ENCODE peak calls at places on chromosomes 11 and 22, in ten cellular contexts. W is mammary epithelial cell, N is Calu3, H is AG10803, V is ovary, I is WTC11, A is stomach, Y is pancreas, O is fibroblast of villous mesenchyme, D is RWPE1. B is an unnamed sample.

GRCh38 chr11:31680770-31681169 is 130.4 kb downstream of the PAX6 start:
- DNase-seq in W (no peak), N (no peak), H (no peak), V (no peak), I (no peak), A (no peak), Y (no peak), O (no peak), D (no peak), B (no peak)

GRCh38 chr11:6782720-6783119 is at the start of gene OR2AG1:
- DNase-seq in W (no peak), N (no peak), H (no peak), V (no peak), I (no peak), A (no peak), Y (no peak), O (no peak), D (no peak), B (no peak)

GRCh38 chr11:59615132-59615636 is 390 bp downstream of the OSBP start:
- DNase-seq in W (peak), N (peak), H (no peak), V (peak), I (peak), A (peak), Y (peak), O (no peak), D (peak), B (peak)

GRCh38 chr11:83007909-83008580 is 63.7 kb downstream of the RAB30 start:
- DNase-seq in W (no peak), N (peak), H (no peak), V (peak), I (peak), A (peak), Y (peak), O (peak), D (no peak), B (peak)

GRCh38 chr11:119721129-119722120 is 7.6 kb downstream of the NECTIN1 start:
- DNase-seq in W (peak), N (peak), H (peak), V (no peak), I (peak), A (no peak), Y (peak), O (no peak), D (peak), B (no peak)

GRCh38 chr11:64389851-64390250 is 30.9 kb downstream of the RPS6KA4 start:
- DNase-seq in W (no peak), N (no peak), H (no peak), V (no peak), I (no peak), A (no peak), Y (no peak), O (no peak), D (no peak), B (no peak)

GRCh38 chr11:34425863-34426262 is 12.9 kb upstream of the CAT start:
- DNase-seq in W (peak), N (no peak), H (peak), V (no peak), I (no peak), A (no peak), Y (no peak), O (peak), D (no peak), B (no peak)

GRCh38 chr11:65041206-65042035 is at the start of gene SAC3D1:
- DNase-seq in W (no peak), N (peak), H (no peak), V (no peak), I (peak), A (peak), Y (peak), O (no peak), D (no peak), B (no peak)

GRCh38 chr11:47943721-47944554 is 36.4 kb upstream of the PTPRJ start:
- DNase-seq in W (no peak), N (no peak), H (no peak), V (no peak), I (peak), A (no peak), Y (no peak), O (no peak), D (no peak), B (no peak)

GRCh38 chr11:97349201-97349600 is 959.4 kb downstream of the JRKL start:
- DNase-seq in W (no peak), N (no peak), H (no peak), V (no peak), I (no peak), A (no peak), Y (no peak), O (no peak), D (no peak), B (no peak)

GRCh38 chr11:11667056-11667455 is 45.3 kb upstream of the GALNT18 start:
- DNase-seq in W (no peak), N (no peak), H (no peak), V (no peak), I (no peak), A (no peak), Y (no peak), O (no peak), D (no peak), B (no peak)
- TF ChIP-seq CTCF in W (no peak), N (no peak), H (peak), V (no peak), I (no peak), A (no peak), Y (no peak), O (peak), D (no peak), B (no peak)

DNA sequence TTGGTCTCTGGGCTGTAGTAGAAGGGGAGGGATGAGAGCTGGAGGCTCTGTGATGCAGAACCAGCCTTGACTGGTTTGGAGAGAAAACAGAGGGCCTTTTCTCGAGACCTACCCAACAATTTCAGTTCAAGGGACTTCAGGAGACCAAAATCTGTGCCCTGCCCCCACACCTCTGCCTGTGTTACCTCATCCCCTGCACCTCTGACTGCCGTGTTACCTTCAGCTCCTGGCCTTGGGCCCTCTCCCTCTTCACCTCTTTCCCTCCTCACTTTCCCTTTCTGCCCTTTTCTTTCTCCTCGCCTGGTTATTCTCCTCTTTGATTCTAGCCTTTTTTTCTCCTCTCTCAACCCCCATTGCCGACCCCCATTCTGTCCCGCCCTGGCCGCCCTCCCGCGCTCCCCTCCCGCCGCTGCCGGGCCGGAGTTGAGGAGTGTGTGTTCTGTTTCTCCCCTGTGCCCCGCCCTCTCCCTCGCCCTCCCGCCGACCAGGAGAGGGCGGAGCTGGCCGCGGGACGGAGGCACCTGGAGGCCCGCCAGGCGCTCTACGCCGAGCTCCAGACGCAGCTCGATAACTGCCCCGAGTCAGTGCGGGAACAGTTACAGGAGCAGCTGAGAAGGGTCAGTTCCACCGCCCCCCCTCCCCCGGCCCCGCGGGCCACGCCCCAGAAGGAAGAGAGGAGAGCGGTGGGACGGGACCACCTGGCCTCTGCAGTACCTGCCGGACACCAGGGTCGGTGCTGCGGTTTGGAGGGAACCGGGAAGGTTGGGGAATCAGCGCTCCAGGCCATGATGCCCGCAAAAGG is 27.2 kb downstream of the PHLDB1 start:
- DNase-seq in W (peak), N (peak), H (peak), V (peak), I (peak), A (peak), Y (peak), O (peak), D (peak), B (no peak)
- TF ChIP-seq CTCF in W (no peak), N (no peak), H (no peak), V (no peak), I (no peak), A (no peak), Y (no peak), O (no peak), D (no peak), B (no peak)

DNA sequence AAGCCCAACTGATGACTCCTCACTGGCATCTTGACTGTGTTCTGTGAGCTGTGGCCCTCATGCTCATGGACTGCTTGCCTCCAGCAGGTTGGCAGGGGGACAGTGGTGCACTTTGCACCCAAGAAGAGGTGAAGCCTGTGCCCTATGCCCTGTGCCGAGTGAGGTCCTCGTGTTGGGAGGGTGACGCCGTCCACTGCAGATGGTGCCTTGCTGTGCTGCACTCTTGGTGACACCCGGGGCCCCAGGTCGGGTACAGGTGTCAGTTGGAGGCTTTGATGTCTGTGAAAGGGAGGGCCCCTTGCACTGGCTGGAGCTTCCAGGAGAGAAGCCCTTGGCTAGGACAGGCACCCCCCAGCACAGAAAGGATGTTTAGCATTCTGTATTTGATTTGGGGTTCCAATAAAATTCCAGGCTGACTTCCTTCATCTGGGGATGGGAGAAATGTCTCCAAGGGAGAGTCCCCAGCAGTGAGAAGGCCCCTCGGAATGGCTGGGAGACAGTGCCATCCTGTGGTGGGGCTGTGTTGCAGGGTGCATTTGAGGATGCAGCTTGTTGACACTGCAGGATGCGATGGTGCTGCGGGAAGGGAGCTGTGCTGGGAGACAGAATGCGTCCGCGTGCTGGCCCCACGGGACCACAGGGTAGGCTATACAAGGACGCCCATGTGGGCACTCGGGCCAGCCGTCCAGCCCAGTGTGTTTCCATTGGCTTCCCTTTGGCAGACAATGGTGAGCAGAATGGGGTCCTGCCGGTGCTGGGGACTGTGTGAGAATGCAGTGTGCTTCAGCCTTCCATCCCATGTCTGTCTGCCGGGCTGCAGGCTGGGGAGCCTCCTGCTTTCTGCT is 2.5 kb upstream of the ZDHHC8 start:
- DNase-seq in W (no peak), N (peak), H (peak), V (no peak), I (peak), A (peak), Y (no peak), O (peak), D (no peak), B (peak)
- TF ChIP-seq CTCF in W (peak), N (no peak), H (peak), V (no peak), I (no peak), A (no peak), Y (no peak), O (peak), D (peak), B (peak)

GRCh38 chr11:62124186-62125113 is 639 bp downstream of the INCENP start:
- DNase-seq in W (peak), N (peak), H (peak), V (no peak), I (no peak), A (no peak), Y (peak), O (peak), D (peak), B (peak)

GRCh38 chr11:62120001-62120400 is 3.8 kb upstream of the INCENP start:
- DNase-seq in W (no peak), N (no peak), H (no peak), V (no peak), I (no peak), A (no peak), Y (no peak), O (no peak), D (no peak), B (no peak)

GRCh38 chr11:62123669-62124185 is at the start of gene INCENP:
- DNase-seq in W (peak), N (peak), H (peak), V (peak), I (peak), A (peak), Y (peak), O (peak), D (peak), B (peak)

GRCh38 chr11:62120466-62120865 is 3.3 kb upstream of the INCENP start:
- DNase-seq in W (no peak), N (no peak), H (no peak), V (no peak), I (no peak), A (no peak), Y (no peak), O (no peak), D (no peak), B (no peak)

DNA sequence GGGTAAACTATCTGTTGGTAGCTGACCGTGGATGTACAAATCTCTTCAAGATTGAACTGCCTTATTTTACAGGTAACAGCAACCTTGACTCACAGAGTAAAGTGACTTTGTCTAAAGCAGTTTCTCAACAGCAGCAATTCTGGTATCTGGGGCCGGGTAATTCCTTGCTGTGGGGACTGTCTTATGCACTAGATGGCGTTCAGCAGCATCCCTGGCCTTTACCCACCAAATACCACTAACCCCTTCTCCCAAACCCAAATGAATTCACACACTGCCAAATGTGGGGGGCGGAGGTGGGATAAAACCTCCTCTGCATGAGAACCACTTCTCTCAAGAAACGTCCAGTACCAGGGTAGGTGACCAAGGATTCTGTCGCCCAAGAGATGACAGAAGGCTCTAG is 1.7 kb upstream of the INCENP start:
- DNase-seq in W (no peak), N (no peak), H (no peak), V (no peak), I (peak), A (no peak), Y (no peak), O (no peak), D (no peak), B (no peak)
- TF ChIP-seq CTCF in W (peak), N (peak), H (peak), V (no peak), I (no peak), A (no peak), Y (no peak), O (peak), D (no peak), B (peak)

DNA sequence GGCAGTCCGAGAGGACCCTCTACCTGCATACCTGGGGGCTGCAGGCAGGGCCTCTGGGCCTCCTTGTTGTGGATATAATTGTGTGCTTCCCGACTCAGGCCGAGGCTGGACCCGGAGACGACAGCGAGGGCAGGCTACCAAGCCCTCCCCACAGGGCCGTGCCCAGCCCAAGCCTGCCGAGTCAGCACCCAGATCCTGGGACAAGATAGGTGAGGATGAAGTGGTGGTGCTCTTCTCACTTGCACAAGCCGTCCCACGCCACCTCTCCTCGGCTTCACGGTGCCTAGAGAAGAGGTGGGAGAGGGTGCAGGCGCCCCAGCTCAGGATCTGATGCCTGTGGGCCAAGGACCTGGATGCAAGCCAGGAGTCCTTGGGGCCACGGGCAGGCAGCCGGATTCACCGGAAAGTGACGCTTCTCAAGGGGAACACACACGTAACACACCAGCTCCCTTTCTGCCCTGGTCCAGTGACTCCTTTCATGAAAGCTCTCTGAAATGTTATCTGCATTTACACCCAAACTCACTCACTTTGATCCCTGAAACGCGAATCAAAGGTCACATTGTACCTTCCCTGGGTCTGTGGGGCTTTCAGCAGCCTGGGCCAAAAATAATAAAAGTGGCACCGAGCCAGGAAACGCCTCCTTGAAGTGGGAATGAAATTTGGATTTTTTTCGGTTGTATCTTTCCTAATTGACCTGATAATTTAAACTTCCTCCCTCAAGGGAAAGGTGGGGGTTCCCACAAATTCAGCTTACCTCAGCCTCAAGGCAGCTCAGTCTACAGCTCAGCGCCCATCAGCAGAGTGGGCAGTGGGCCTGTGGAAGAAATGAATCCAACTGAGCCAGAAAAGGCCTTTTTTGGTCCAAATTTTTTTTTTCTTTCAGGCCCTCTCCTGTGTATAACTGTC is 1.1 kb upstream of the GNB1L start:
- DNase-seq in W (peak), N (peak), H (peak), V (peak), I (peak), A (peak), Y (peak), O (peak), D (peak), B (peak)
- TF ChIP-seq CTCF in W (no peak), N (no peak), H (no peak), V (no peak), I (no peak), A (no peak), Y (no peak), O (no peak), D (no peak), B (no peak)

GRCh38 chr22:25404556-25404922 is 159.9 kb upstream of the GRK3 start:
- DNase-seq in W (peak), N (peak), H (no peak), V (no peak), I (no peak), A (no peak), Y (peak), O (no peak), D (no peak), B (no peak)
- TF ChIP-seq CTCF in W (no peak), N (no peak), H (no peak), V (no peak), I (no peak), A (no peak), Y (no peak), O (no peak), D (no peak), B (no peak)

GRCh38 chr11:100929377-100929776 is 200.2 kb downstream of the PGR start:
- DNase-seq in W (peak), N (no peak), H (peak), V (no peak), I (no peak), A (no peak), Y (no peak), O (peak), D (peak), B (peak)

GRCh38 chr11:100927579-100927978 is 202.0 kb downstream of the PGR start:
- DNase-seq in W (no peak), N (no peak), H (no peak), V (no peak), I (no peak), A (no peak), Y (no peak), O (no peak), D (no peak), B (no peak)

GRCh38 chr11:100932474-100933100 is 197.0 kb downstream of the PGR start:
- DNase-seq in W (peak), N (no peak), H (peak), V (no peak), I (no peak), A (no peak), Y (no peak), O (peak), D (peak), B (peak)

GRCh38 chr11:100928426-100928825 is 201.2 kb downstream of the PGR start:
- DNase-seq in W (no peak), N (no peak), H (no peak), V (no peak), I (no peak), A (no peak), Y (no peak), O (no peak), D (no peak), B (no peak)

GRCh38 chr11:100930185-100930778 is 199.3 kb downstream of the PGR start:
- DNase-seq in W (peak), N (peak), H (peak), V (no peak), I (no peak), A (no peak), Y (no peak), O (peak), D (peak), B (peak)
- TF ChIP-seq CTCF in W (peak), N (no peak), H (peak), V (peak), I (peak), A (peak), Y (peak), O (peak), D (peak), B (peak)

B was measured in GM12865.